ENCODE peak calls at places on chromosomes 13 and 19, in ten cellular contexts. O is SHP77 treated with DMSO at 0.1 percent for 48 hours; I is epithelial cell of esophagus; K is HTR-8/SVneo; T is substantia nigra; V is CD4-positive, alpha-beta T cell; H is GM19239; U is PC-3; N is NCI-H345; E is neural crest cell. L is an unnamed sample.
A peak's percentile ranks its signal among the peaks of the same experiment; 100 is the strongest.

GRCh38 chr19:55158848-55159793 is 1.6 kb upstream of the TNNI3 start:
- DNase-seq in I (peak; percentile 44), E (no peak), V (no peak), N (no peak), T (no peak), O (no peak), K (peak; percentile 49), U (peak; percentile 55), H (no peak), L (no peak)

GRCh38 chr19:11378319-11379189 is 4.1 kb downstream of the SWSAP1 start:
- DNase-seq in H (no peak), T (peak; percentile 41), K (no peak), I (peak; percentile 87), N (peak; percentile 2), V (no peak), E (peak; percentile 74), O (peak; percentile 70), U (peak; percentile 95), L (peak; percentile 36)

GRCh38 chr13:106533940-106534843 is 1.3 kb downstream of the EFNB2 start:
- DNase-seq in H (no peak), U (peak; percentile 56), N (peak; percentile 55), O (no peak), I (peak; percentile 60), V (peak; percentile 5), E (peak; percentile 33), K (peak; percentile 13), T (no peak), L (no peak)

GRCh38 chr13:99926014-99926731 is 45.4 kb downstream of the ZIC5 start:
- DNase-seq in K (no peak), I (peak; percentile 76), E (no peak), H (no peak), T (no peak), N (peak; percentile 76), U (peak; percentile 58), O (peak; percentile 79), V (no peak), L (no peak)

GRCh38 chr13:57030671-57031070 is 110.0 kb upstream of the PRR20A start:
- DNase-seq in O (no peak), T (no peak), E (no peak), K (no peak), U (no peak), V (no peak), N (no peak), H (no peak), I (no peak), L (no peak)

GRCh38 chr19:18349524-18350128 is 9.2 kb downstream of the PGPEP1 start:
- DNase-seq in O (peak; percentile 25), K (peak; percentile 82), V (no peak), T (peak; percentile 5), H (peak; percentile 51), I (peak; percentile 67), E (peak; percentile 43), U (peak; percentile 79), N (peak; percentile 8), L (no peak)

GRCh38 chr13:41216160-41216559 is 21.8 kb upstream of the KBTBD7 start:
- DNase-seq in V (no peak), T (no peak), U (peak; percentile 55), N (no peak), O (no peak), E (no peak), H (no peak), I (peak; percentile 9), K (peak; percentile 6), L (no peak)

GRCh38 chr13:25686831-25687495 is 315.2 kb downstream of the ATP8A2 start:
- DNase-seq in K (no peak), H (no peak), T (no peak), U (no peak), V (no peak), I (no peak), N (peak; percentile 80), E (no peak), O (peak; percentile 93), L (no peak)

GRCh38 chr13:66424417-66424816 is 805.7 kb downstream of the PCDH9 start:
- DNase-seq in O (no peak), V (no peak), H (no peak), K (no peak), U (peak; percentile 22), N (no peak), E (no peak), I (peak; percentile 49), T (no peak), L (no peak)

L was measured in AG04449.